ENCODE peak calls at places on chromosomes 6 and 20, in seven cellular contexts. S, C, N, L, M, K and X are unnamed samples.

GRCh38 chr6:56890683-56891429 is 64.1 kb upstream of the BEND6 start:
- DNase-seq in N (peak), C (no peak), K (no peak), L (peak), S (no peak), M (peak), X (peak)

GRCh38 chr6:145815351-145815772 is 767 bp upstream of the FBXO30 start:
- DNase-seq in L (no peak), C (no peak), K (no peak), N (peak), S (no peak), M (peak), X (peak)

GRCh38 chr20:8388146-8388545 is 256.1 kb downstream of the PLCB1 start:
- DNase-seq in C (no peak), L (no peak), S (no peak), K (no peak), M (peak), N (no peak), X (no peak)

GRCh38 chr6:14977747-14978382 is 268.0 kb upstream of the JARID2 start:
- DNase-seq in N (no peak), M (peak), K (no peak), S (no peak), C (no peak), L (no peak), X (no peak)

GRCh38 chr20:64181391-64181790 is 17.1 kb downstream of the MYT1 start:
- DNase-seq in M (no peak), S (no peak), K (no peak), N (no peak), L (no peak), C (no peak), X (no peak)

GRCh38 chr6:16639689-16640480 is 121.4 kb downstream of the ATXN1 start:
- DNase-seq in S (no peak), L (peak), N (no peak), K (no peak), M (peak), C (no peak), X (no peak)

GRCh38 chr6:149334201-149334600 is 16.7 kb downstream of the TAB2 start:
- DNase-seq in C (no peak), N (no peak), L (peak), M (peak), K (no peak), S (no peak), X (no peak)

GRCh38 chr6:108127826-108128225 is 38.0 kb upstream of the NR2E1 start:
- DNase-seq in N (no peak), M (no peak), K (no peak), S (no peak), L (peak), C (no peak), X (no peak)

GRCh38 chr6:148242180-148242579 is 100.5 kb upstream of the SASH1 start:
- DNase-seq in S (no peak), N (no peak), M (peak), C (no peak), L (no peak), K (no peak), X (no peak)

GRCh38 chr20:43727980-43728590 is 1.3 kb upstream of the GTSF1L start:
- DNase-seq in N (no peak), C (no peak), M (no peak), K (peak), S (no peak), L (no peak), X (no peak)

GRCh38 chr6:6007311-6008113 is 787 bp upstream of the NRN1 start:
- DNase-seq in N (peak), L (no peak), K (no peak), M (peak), S (no peak), C (no peak), X (peak)

GRCh38 chr6:144932621-144933020 is 647.5 kb downstream of the UTRN start:
- DNase-seq in L (no peak), N (no peak), K (no peak), M (no peak), S (no peak), C (no peak), X (no peak)

GRCh38 chr20:46002008-46002407 is 6.7 kb upstream of the MMP9 start:
- DNase-seq in N (no peak), S (no peak), M (no peak), K (no peak), C (no peak), L (no peak), X (no peak)

GRCh38 chr6:51913265-51913664 is 174.1 kb downstream of the PKHD1 start:
- DNase-seq in K (no peak), L (no peak), N (peak), M (no peak), C (no peak), S (no peak), X (no peak)

GRCh38 chr6:31659649-31660223 is 842 bp downstream of the C6orf47 start:
- DNase-seq in S (no peak), L (peak), M (peak), K (no peak), C (no peak), N (peak), X (peak)

GRCh38 chr6:129785081-129785755 is 75.2 kb upstream of the ARHGAP18 start:
- DNase-seq in C (no peak), S (no peak), N (no peak), K (no peak), L (peak), M (peak), X (no peak)

GRCh38 chr20:1327827-1328679 is 886 bp downstream of the SDCBP2 start:
- DNase-seq in M (no peak), L (no peak), S (peak), N (no peak), C (peak), K (peak), X (no peak)

GRCh38 chr20:1325173-1326030 is 3.5 kb downstream of the SDCBP2 start:
- DNase-seq in C (peak), M (peak), K (peak), L (peak), N (peak), S (peak), X (peak)

GRCh38 chr20:1324598-1325172 is 4.3 kb downstream of the SDCBP2 start:
- DNase-seq in N (peak), K (no peak), L (no peak), C (peak), S (peak), M (peak), X (peak)

GRCh38 chr20:1327241-1327653 is 1.7 kb downstream of the SDCBP2 start:
- DNase-seq in L (peak), S (peak), M (peak), C (peak), K (peak), N (peak), X (peak)

GRCh38 chr20:1326031-1326930 is 2.7 kb downstream of the SDCBP2 start:
- DNase-seq in L (peak), K (peak), S (peak), C (peak), M (peak), N (no peak), X (no peak)
- TF ChIP-seq CTCF in L (no peak), K (no peak), S (no peak), C (no peak), M (no peak), N (no peak), X (no peak)

GRCh38 chr20:32470940-32471339 is 112.8 kb downstream of the ASXL1 start:
- DNase-seq in L (no peak), M (no peak), S (no peak), K (no peak), N (no peak), C (no peak), X (no peak)

GRCh38 chr20:32472581-32473207 is 112.4 kb downstream of the NOL4L start:
- DNase-seq in K (no peak), M (no peak), S (peak), L (no peak), C (no peak), N (no peak), X (no peak)

GRCh38 chr20:32468313-32468640 is 110.1 kb downstream of the ASXL1 start:
- DNase-seq in M (no peak), S (no peak), L (no peak), N (no peak), C (no peak), K (no peak), X (no peak)

GRCh38 chr20:32468860-32469259 is 110.7 kb downstream of the ASXL1 start:
- DNase-seq in M (no peak), C (no peak), K (no peak), L (no peak), N (no peak), S (no peak), X (no peak)

DNA sequence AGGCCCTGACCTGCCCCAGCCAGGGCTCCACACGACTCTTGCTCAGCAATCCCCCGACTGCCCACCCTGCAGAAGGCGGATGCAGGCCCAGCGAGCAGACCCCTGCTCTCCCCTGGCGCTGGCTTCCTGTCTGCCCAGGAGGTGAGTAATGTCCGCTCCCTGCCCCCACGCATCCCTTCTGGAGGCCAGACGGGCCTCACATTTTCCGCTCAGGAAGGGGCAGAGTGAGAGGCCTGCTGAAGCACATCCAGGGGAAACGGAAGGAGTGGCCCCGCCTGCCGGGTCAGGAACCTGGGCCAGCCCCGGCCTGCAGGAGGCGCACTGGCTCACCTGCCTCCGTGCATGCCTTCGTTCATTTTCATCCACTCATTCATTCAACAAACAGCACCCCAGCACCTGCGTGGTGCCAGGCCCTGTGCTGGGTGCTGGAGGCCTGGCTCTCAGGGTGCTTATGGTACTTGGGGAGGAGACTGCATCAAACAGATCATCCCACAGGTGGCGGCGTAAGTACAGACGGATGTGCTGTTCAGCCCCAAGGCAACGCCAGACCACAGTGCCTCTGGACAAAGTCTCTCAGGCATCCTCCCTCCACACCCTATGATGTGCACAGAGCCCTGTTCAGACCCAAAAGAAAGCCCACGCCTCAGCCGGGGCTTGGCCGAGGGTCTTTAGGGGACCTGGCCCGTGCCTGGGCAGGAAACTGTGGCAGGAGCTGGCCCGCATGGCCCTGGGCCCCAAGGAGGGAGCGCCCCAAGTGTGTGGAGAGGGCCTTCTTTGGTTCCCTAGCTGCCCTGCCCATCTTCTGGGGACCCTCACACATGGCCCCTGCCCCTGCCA is 112.1 kb downstream of the ASXL1 start:
- DNase-seq in L (peak), K (no peak), N (peak), S (peak), M (peak), C (no peak), X (peak)
- TF ChIP-seq CTCF in L (peak), K (peak), N (peak), S (no peak), M (no peak), C (no peak), X (peak)

DNA sequence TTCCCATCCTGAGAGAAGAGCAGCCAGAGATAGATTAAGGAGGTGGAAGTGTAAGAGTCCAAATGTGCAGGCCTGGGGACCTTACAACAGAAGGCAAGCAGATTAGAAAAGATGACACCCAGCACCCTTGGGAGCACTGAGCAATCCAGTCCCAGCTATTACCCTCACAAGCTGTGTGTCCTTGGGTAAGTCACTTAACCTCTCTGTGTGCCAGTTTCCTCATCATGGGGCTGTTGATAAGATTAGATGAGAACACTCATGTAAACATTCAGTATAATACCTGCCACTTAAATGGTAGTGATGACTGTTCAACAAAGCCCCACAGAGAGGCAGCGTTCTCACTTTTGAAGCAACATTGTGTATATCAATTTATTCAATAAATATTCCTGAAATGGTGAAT is 114.8 kb upstream of the CST7 start:
- DNase-seq in C (no peak), N (no peak), L (no peak), S (no peak), M (no peak), K (no peak), X (no peak)
- TF ChIP-seq CTCF in C (no peak), N (no peak), L (no peak), S (no peak), M (no peak), K (no peak), X (no peak)

GRCh38 chr6:189676-190075 is 102.6 kb upstream of the DUSP22 start:
- DNase-seq in K (no peak), M (no peak), L (no peak), N (no peak), C (no peak), S (no peak), X (no peak)

GRCh38 chr6:188821-189655 is 103.2 kb upstream of the DUSP22 start:
- DNase-seq in N (peak), S (peak), M (peak), C (peak), K (peak), L (peak), X (peak)

GRCh38 chr6:192313-192664 is 100.0 kb upstream of the DUSP22 start:
- DNase-seq in K (no peak), N (no peak), S (no peak), L (no peak), C (no peak), M (no peak), X (no peak)

GRCh38 chr6:191487-192312 is 100.6 kb upstream of the DUSP22 start:
- DNase-seq in S (no peak), N (no peak), C (no peak), K (no peak), M (no peak), L (no peak), X (no peak)

GRCh38 chr6:190596-191395 is 101.5 kb upstream of the DUSP22 start:
- DNase-seq in M (no peak), N (peak), L (peak), S (no peak), K (peak), C (no peak), X (peak)
- TF ChIP-seq CTCF in M (no peak), N (peak), L (peak), S (no peak), K (no peak), C (no peak), X (peak)

DNA sequence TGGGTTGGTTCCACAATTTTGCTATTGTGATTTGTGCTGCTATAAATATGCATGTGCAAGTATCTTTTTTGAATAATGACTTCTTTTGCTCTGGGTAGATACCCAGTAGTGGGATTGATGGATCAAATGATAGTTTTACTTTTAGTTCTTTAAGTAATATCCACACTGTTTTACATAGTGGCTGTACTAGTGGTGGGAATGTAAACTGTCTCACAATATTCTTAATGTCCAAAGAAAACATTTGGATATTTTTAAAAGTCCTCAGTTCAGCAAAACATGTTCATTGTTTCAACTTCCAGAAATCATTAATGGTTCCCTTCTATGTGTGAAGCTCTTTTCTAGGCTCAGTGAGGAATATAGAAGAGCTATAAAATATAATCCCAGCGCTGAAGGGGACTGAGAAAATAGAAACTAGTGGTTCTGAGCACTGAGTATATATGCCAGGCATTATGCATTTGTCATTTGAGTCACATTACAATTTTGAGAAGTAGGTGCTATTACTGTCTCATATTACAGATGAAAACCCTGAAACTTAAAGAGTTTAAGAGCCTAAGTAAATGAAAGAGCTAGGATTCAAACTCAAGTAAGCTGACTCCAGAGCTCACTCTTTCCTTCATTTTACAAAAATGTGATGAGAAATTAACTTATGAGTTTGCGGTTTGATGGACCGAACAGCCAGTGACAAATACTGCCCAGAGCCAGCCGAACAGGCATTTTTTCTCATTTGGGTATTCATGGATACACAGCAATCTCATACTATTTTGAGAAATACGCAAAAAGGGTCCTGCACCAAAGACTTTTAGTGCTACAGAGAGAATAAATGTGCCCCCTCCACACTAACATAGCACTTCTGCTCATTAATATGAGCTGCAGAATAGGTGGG is 250.1 kb downstream of the TBX18 start:
- DNase-seq in K (no peak), C (no peak), M (no peak), L (no peak), S (no peak), N (no peak), X (no peak)
- TF ChIP-seq CTCF in K (no peak), C (no peak), M (no peak), L (no peak), S (no peak), N (no peak), X (no peak)

DNA sequence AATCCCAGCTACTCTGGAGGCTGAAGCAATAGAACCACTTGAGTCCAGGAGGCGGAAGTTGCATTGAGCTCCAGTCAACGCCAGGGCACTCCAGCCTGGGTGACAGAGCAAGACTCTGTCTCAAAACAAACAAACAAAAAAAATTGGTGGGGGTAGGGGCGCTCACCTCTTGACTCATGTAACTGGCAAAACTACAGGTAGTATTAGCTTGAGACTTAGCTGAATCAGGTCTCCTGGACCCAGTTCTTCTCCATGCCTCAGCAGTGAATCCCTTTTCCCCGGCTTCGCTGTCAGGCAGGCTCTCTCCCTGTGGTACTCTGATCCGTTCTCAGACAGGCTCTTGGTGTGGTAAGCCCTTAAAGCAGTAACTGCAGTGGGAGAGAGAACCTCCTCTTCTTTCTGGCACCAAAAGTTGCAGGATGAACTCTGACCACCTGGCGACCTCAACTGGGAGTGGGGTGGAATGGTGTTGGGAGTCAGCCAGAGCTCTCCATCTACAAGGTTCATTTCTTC is 12.9 kb downstream of the SLC9A8 start:
- DNase-seq in L (no peak), N (no peak), K (no peak), C (no peak), S (no peak), M (no peak), X (no peak)
- TF ChIP-seq CTCF in L (no peak), N (no peak), K (no peak), C (no peak), S (no peak), M (no peak), X (no peak)

GRCh38 chr20:36569847-36570429 is 3.5 kb upstream of the TGIF2 start:
- DNase-seq in S (no peak), N (no peak), K (no peak), M (peak), L (no peak), C (no peak), X (no peak)
- TF ChIP-seq CTCF in S (no peak), N (no peak), K (no peak), M (peak), L (no peak), C (no peak), X (no peak)

DNA sequence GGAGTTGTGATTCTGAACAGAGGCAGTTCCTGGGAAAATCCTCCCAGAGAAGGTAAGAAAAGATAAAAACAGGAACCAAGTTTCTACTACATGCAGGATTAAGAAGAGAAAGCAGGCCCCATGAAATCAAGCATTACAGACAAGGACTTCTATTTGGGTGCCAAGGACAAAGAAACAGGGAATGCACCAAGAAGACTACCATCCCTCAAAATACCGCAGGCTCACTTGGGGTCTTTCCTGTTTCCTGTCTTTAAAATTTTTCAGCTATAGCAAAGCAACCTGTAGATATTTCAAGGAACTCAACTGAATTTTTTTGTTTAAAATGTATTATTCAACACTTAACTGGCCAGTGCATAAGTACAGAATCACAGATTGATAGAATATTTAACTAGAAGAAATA is 107.5 kb downstream of the THEMIS start:
- DNase-seq in N (no peak), M (no peak), L (no peak), K (no peak), C (no peak), S (no peak), X (no peak)
- TF ChIP-seq CTCF in N (no peak), M (no peak), L (no peak), K (no peak), C (no peak), S (no peak), X (no peak)